ENCODE peak calls at places on chromosomes 1 and 21, in six cellular contexts. One of them, this sample, is unnamed.

GRCh38 chr1:59072017-59072947 is 224.6 kb upstream of the FGGY start:
- DNase-seq in lower lobe of right lung: no peak
- DNase-seq in neuronal stem cell: no peak
- DNase-seq in GM23248: no peak
- DNase-seq in psoas muscle: no peak
- DNase-seq in CD4-positive, alpha-beta memory T cell: no peak
- DNase-seq in this sample: no peak

GRCh38 chr1:76250317-76250716 is 175.8 kb downstream of the ST6GALNAC3 start:
- DNase-seq in neuronal stem cell: no peak
- DNase-seq in CD4-positive, alpha-beta memory T cell: no peak
- DNase-seq in lower lobe of right lung: no peak
- DNase-seq in psoas muscle: no peak
- DNase-seq in GM23248: no peak
- DNase-seq in this sample: no peak

GRCh38 chr1:62530516-62531154 is 66.7 kb upstream of the ANGPTL3 start:
- DNase-seq in lower lobe of right lung: peak; percentile 45
- DNase-seq in psoas muscle: no peak
- DNase-seq in GM23248: no peak
- DNase-seq in neuronal stem cell: peak; percentile 15
- DNase-seq in CD4-positive, alpha-beta memory T cell: no peak
- DNase-seq in this sample: peak; percentile 73

GRCh38 chr1:177384461-177384860 is 213.7 kb downstream of the BRINP2 start:
- DNase-seq in psoas muscle: no peak
- DNase-seq in CD4-positive, alpha-beta memory T cell: no peak
- DNase-seq in lower lobe of right lung: no peak
- DNase-seq in GM23248: peak; percentile 86
- DNase-seq in neuronal stem cell: no peak
- DNase-seq in this sample: peak; percentile 42

GRCh38 chr1:64033667-64034215 is 169.7 kb upstream of the UBE2U start:
- DNase-seq in psoas muscle: no peak
- DNase-seq in neuronal stem cell: no peak
- DNase-seq in lower lobe of right lung: no peak
- DNase-seq in GM23248: peak; percentile 63
- DNase-seq in CD4-positive, alpha-beta memory T cell: no peak
- DNase-seq in this sample: no peak

GRCh38 chr21:16269497-16269896 is 539.7 kb downstream of the USP25 start:
- DNase-seq in GM23248: no peak
- DNase-seq in CD4-positive, alpha-beta memory T cell: no peak
- DNase-seq in neuronal stem cell: no peak
- DNase-seq in psoas muscle: no peak
- DNase-seq in lower lobe of right lung: no peak
- DNase-seq in this sample: no peak

GRCh38 chr1:59707216-59707615 is 107.5 kb upstream of the HOOK1 start:
- DNase-seq in GM23248: peak; percentile 94
- DNase-seq in CD4-positive, alpha-beta memory T cell: no peak
- DNase-seq in psoas muscle: peak; percentile 69
- DNase-seq in lower lobe of right lung: no peak
- DNase-seq in neuronal stem cell: no peak
- DNase-seq in this sample: no peak

GRCh38 chr1:247517795-247518612 is 18.2 kb downstream of the OR2C3 start:
- DNase-seq in lower lobe of right lung: no peak
- DNase-seq in neuronal stem cell: no peak
- DNase-seq in GM23248: no peak
- DNase-seq in CD4-positive, alpha-beta memory T cell: no peak
- DNase-seq in psoas muscle: no peak
- DNase-seq in this sample: no peak

GRCh38 chr1:10794724-10795304 is 1.6 kb downstream of the CASZ1 start:
- DNase-seq in GM23248: peak; percentile 38
- DNase-seq in CD4-positive, alpha-beta memory T cell: no peak
- DNase-seq in lower lobe of right lung: no peak
- DNase-seq in neuronal stem cell: no peak
- DNase-seq in psoas muscle: peak; percentile 86
- DNase-seq in this sample: no peak

GRCh38 chr1:91791103-91791502 is 94.8 kb downstream of the TGFBR3 start:
- DNase-seq in GM23248: no peak
- DNase-seq in psoas muscle: no peak
- DNase-seq in CD4-positive, alpha-beta memory T cell: no peak
- DNase-seq in neuronal stem cell: peak; percentile 54
- DNase-seq in lower lobe of right lung: no peak
- DNase-seq in this sample: no peak

GRCh38 chr1:78091215-78091813 is 45.5 kb downstream of the GIPC2 start:
- DNase-seq in lower lobe of right lung: no peak
- DNase-seq in neuronal stem cell: no peak
- DNase-seq in GM23248: no peak
- DNase-seq in psoas muscle: no peak
- DNase-seq in CD4-positive, alpha-beta memory T cell: no peak
- DNase-seq in this sample: no peak

GRCh38 chr1:60924964-60925798 is 157.2 kb upstream of the NFIA start:
- DNase-seq in neuronal stem cell: no peak
- DNase-seq in lower lobe of right lung: no peak
- DNase-seq in psoas muscle: no peak
- DNase-seq in GM23248: no peak
- DNase-seq in CD4-positive, alpha-beta memory T cell: no peak
- DNase-seq in this sample: no peak

GRCh38 chr1:97999320-97999719 is 78.5 kb upstream of the DPYD start:
- DNase-seq in CD4-positive, alpha-beta memory T cell: no peak
- DNase-seq in psoas muscle: no peak
- DNase-seq in neuronal stem cell: no peak
- DNase-seq in lower lobe of right lung: no peak
- DNase-seq in GM23248: peak; percentile 91
- DNase-seq in this sample: peak; percentile 54

GRCh38 chr21:34807146-34807880 is 138.5 kb downstream of the CLIC6 start:
- DNase-seq in GM23248: peak; percentile 97
- DNase-seq in psoas muscle: no peak
- DNase-seq in lower lobe of right lung: no peak
- DNase-seq in neuronal stem cell: no peak
- DNase-seq in CD4-positive, alpha-beta memory T cell: peak; percentile 90
- DNase-seq in this sample: no peak

GRCh38 chr1:65527211-65527610 is 106.7 kb downstream of the LEPR start:
- DNase-seq in psoas muscle: no peak
- DNase-seq in GM23248: peak; percentile 88
- DNase-seq in neuronal stem cell: no peak
- DNase-seq in lower lobe of right lung: no peak
- DNase-seq in CD4-positive, alpha-beta memory T cell: no peak
- DNase-seq in this sample: no peak

GRCh38 chr1:17168480-17168878 is 36.4 kb upstream of the PADI1 start:
- DNase-seq in lower lobe of right lung: no peak
- DNase-seq in neuronal stem cell: no peak
- DNase-seq in CD4-positive, alpha-beta memory T cell: no peak
- DNase-seq in psoas muscle: no peak
- DNase-seq in GM23248: peak; percentile 84
- DNase-seq in this sample: no peak

GRCh38 chr1:201999625-202000238 is 10.7 kb upstream of the ELF3 start:
- DNase-seq in lower lobe of right lung: no peak
- DNase-seq in psoas muscle: no peak
- DNase-seq in neuronal stem cell: no peak
- DNase-seq in CD4-positive, alpha-beta memory T cell: no peak
- DNase-seq in GM23248: peak; percentile 67
- DNase-seq in this sample: peak; percentile 63

GRCh38 chr1:27572019-27572678 is 31.8 kb downstream of the AHDC1 start:
- DNase-seq in psoas muscle: peak; percentile 78
- DNase-seq in lower lobe of right lung: no peak
- DNase-seq in GM23248: no peak
- DNase-seq in neuronal stem cell: no peak
- DNase-seq in CD4-positive, alpha-beta memory T cell: no peak
- DNase-seq in this sample: no peak

GRCh38 chr1:27570823-27571222 is 33.1 kb downstream of the AHDC1 start:
- DNase-seq in CD4-positive, alpha-beta memory T cell: no peak
- DNase-seq in neuronal stem cell: peak; percentile 67
- DNase-seq in lower lobe of right lung: no peak
- DNase-seq in GM23248: no peak
- DNase-seq in psoas muscle: no peak
- DNase-seq in this sample: peak; percentile 80

GRCh38 chr1:27574001-27574781 is 29.8 kb downstream of the AHDC1 start:
- DNase-seq in psoas muscle: no peak
- DNase-seq in neuronal stem cell: no peak
- DNase-seq in CD4-positive, alpha-beta memory T cell: no peak
- DNase-seq in GM23248: no peak
- DNase-seq in lower lobe of right lung: no peak
- DNase-seq in this sample: no peak

GRCh38 chr1:27571439-27572018 is 32.4 kb downstream of the AHDC1 start:
- DNase-seq in psoas muscle: no peak
- DNase-seq in neuronal stem cell: no peak
- DNase-seq in GM23248: no peak
- DNase-seq in CD4-positive, alpha-beta memory T cell: no peak
- DNase-seq in lower lobe of right lung: no peak
- DNase-seq in this sample: no peak

DNA sequence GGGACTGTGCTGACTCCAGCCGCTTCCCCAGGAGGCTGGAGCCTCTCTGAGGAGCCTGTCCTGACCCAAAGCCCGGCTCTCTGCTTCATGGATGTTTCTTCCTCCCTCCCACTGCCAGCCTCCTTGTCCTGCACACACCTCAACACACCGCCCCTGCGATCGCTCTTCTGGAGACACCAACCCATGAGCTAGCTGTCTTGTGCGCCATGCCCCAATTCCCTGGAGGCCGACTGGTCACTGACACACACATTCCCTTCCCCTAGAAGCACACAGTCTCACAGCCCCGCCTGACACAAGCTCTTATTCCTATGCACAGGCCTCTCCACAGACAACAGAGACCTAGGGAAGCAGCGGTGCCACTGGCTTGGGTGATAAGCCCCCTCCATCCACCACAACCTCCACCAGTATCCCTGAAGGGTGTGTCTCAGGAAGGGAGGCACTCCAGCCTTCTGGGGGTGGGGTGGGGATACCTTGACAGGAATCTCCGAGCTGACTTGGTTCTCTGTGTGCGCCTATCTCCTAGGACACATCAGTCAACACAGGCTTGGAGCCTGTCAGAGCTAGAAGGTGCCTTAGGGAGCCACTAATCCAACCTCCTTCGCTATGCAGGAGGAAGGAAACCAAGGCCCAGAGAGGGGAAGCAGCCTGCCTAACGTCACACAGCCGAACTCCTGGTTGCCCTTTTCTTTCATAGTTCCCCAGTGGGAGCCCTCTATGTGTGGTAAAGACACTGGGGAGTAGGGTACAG is 31.1 kb downstream of the AHDC1 start:
- DNase-seq in lower lobe of right lung: no peak
- DNase-seq in neuronal stem cell: no peak
- DNase-seq in GM23248: peak; percentile 78
- DNase-seq in psoas muscle: peak; percentile 81
- DNase-seq in CD4-positive, alpha-beta memory T cell: no peak
- DNase-seq in this sample: no peak
- H3K4me1 ChIP-seq in lower lobe of right lung: peaks cover 95% of the 10 kb centered on the region
- H3K4me1 ChIP-seq in neuronal stem cell: peaks cover 83% of the 10 kb centered on the region
- H3K4me1 ChIP-seq in GM23248: peaks cover 49% of the 10 kb centered on the region
- H3K4me1 ChIP-seq in psoas muscle: peaks cover 93% of the 10 kb centered on the region
- H3K4me1 ChIP-seq in CD4-positive, alpha-beta memory T cell: peaks cover 8% of the 10 kb centered on the region
- H3K4me1 ChIP-seq in this sample: peaks cover 87% of the 10 kb centered on the region

DNA sequence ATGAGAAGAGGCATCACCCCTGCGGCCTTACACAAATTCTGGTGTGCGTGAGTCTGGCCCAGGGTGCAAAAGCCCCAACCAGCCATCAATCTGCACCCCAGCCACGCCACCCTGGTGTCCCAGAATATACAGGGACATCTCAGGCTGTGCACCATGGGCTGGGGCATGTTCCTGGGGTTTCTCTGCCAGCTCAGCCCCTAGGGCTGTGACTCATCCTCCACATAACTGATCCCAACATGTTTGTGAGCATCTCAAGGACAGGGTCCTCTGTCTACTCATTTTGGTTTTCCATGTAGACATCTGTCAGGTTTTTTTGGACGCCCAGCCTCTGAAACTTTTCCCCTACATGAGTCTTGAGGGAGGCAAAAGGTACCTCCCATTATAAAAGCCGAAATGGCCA is 511 bp downstream of the ZNF683 start:
- DNase-seq in CD4-positive, alpha-beta memory T cell: no peak
- DNase-seq in neuronal stem cell: no peak
- DNase-seq in lower lobe of right lung: no peak
- DNase-seq in psoas muscle: no peak
- DNase-seq in GM23248: peak; percentile 55
- DNase-seq in this sample: no peak
- H3K27me3 ChIP-seq in CD4-positive, alpha-beta memory T cell: no peaks in the 10 kb centered on the region
- H3K27me3 ChIP-seq in neuronal stem cell: no peaks in the 10 kb centered on the region
- H3K27me3 ChIP-seq in lower lobe of right lung: peaks cover 4% of the 10 kb centered on the region
- H3K27me3 ChIP-seq in psoas muscle: peaks cover 9% of the 10 kb centered on the region
- H3K27me3 ChIP-seq in GM23248: no peaks in the 10 kb centered on the region
- H3K27me3 ChIP-seq in this sample: no peaks in the 10 kb centered on the region

DNA sequence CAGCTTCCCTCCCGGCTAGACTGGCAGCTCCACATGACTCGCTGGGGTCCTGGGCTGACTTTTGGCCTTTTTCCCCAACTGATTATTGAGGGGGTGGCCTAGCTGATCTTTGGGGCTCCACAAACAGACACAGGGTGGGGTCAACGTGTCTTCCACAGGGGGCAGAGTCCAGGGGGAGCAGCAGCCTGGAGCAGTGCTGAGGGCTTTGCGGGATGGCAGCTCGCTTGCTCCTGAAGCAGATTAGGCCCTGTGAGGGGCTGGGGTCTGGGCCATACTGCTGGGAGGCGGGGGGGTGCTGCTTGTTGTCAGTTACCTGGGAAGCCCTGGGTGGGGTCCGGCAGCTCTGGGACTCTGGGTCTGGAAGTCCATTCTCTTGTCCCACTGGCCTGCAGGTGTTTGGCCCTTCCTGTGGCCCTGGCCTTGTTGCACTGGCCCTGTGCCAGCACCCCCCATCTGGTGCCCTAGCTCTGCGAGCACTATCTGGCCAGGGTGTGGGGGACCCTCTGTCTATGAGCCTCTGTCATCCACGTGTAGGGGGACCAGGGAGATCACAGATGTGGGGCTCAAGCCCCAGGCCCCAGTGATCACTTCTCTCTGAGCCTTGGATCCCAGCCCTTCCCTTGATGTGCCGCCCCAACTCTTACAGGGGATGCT is 12.3 kb upstream of the HES5 start:
- DNase-seq in psoas muscle: no peak
- DNase-seq in GM23248: no peak
- DNase-seq in neuronal stem cell: no peak
- DNase-seq in lower lobe of right lung: no peak
- DNase-seq in CD4-positive, alpha-beta memory T cell: no peak
- DNase-seq in this sample: no peak
- H3K27ac ChIP-seq in psoas muscle: no peak overlapping the region
- H3K27ac ChIP-seq in GM23248: no peak overlapping the region
- H3K27ac ChIP-seq in neuronal stem cell: peak overlapping the region; percentile 10
- H3K27ac ChIP-seq in lower lobe of right lung: no peak overlapping the region
- H3K27ac ChIP-seq in CD4-positive, alpha-beta memory T cell: no peak overlapping the region
- H3K27ac ChIP-seq in this sample: no peak overlapping the region

DNA sequence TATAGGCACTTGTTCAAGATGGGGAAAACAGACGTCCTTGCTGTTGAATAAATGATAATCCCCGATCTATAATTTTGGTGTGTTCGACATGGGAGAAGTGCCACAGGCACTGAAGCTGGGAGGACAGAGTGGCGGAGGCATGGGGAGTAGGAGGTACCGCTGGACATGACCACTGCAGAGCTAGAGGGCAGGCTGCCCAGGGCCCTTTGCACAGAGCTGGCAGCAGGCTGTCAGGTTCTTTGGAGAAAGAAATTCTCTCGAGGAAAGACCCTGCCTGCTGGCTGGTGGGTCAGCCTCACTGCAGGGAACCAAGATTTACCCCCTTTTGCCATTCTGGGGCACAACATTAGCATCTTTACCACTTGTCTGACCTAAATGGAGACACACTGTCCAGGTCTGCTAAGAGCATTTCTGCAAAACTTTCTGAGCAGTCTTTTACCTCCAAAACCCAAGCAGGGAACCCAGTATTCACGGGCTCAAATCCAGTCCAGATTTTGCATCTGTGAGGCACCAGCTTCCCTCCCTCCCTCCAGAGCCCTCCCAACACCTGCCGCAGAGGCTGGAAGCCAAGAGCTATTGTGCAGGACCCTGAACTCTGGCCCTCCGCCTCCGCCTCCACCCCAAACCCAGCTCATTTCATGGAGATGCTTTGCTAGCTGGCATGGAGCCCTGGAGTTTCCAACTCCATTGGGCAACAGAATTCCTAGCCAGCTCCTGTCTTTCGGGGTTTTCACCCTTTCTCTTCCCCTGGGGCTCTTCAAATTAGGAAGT is 142.3 kb downstream of the PLXNA2 start:
- DNase-seq in psoas muscle: peak; percentile 80
- DNase-seq in lower lobe of right lung: no peak
- DNase-seq in neuronal stem cell: peak; percentile 48
- DNase-seq in GM23248: peak; percentile 30
- DNase-seq in CD4-positive, alpha-beta memory T cell: no peak
- DNase-seq in this sample: no peak
- H3K4me1 ChIP-seq in psoas muscle: peaks cover 21% of the 10 kb centered on the region
- H3K4me1 ChIP-seq in lower lobe of right lung: no peaks in the 10 kb centered on the region
- H3K4me1 ChIP-seq in neuronal stem cell: peaks cover 47% of the 10 kb centered on the region
- H3K4me1 ChIP-seq in GM23248: no peaks in the 10 kb centered on the region
- H3K4me1 ChIP-seq in CD4-positive, alpha-beta memory T cell: no peaks in the 10 kb centered on the region
- H3K4me1 ChIP-seq in this sample: peaks cover 76% of the 10 kb centered on the region

This sample was measured in cardiac muscle cell.